ENCODE peak calls at places on chromosomes 12 and 14, in ten cellular contexts. G is suprapubic skin, D is endothelial cell, A is sigmoid colon, M is RWPE2, Z is ovary, L is neural crest cell, K is fibroblast of pulmonary artery, F is dorsolateral prefrontal cortex, R is brain microvascular endothelial cell. N is an unnamed sample.
A peak's percentile ranks its signal among the peaks of the same experiment; 100 is the strongest.

GRCh38 chr12:50283924-50284236 is 560 bp upstream of the LIMA1 start:
- DNase-seq in G (no peak), D (no peak), A (no peak), M (no peak), Z (no peak), L (no peak), K (peak; percentile 43), F (no peak), R (no peak), N (no peak)

GRCh38 chr12:33588082-33588712 is 148.6 kb upstream of the SYT10 start:
- DNase-seq in G (no peak), D (no peak), A (no peak), M (peak; percentile 46), Z (no peak), L (no peak), K (peak; percentile 93), F (no peak), R (peak; percentile 40), N (no peak)

GRCh38 chr14:86388216-86388615 is 858.3 kb downstream of the FLRT2 start:
- DNase-seq in G (no peak), D (no peak), A (no peak), M (no peak), Z (no peak), L (no peak), K (no peak), F (no peak), R (no peak), N (no peak)

GRCh38 chr14:101770183-101770582 is 8.7 kb downstream of the PPP2R5C start:
- DNase-seq in G (no peak), D (no peak), A (no peak), M (no peak), Z (no peak), L (no peak), K (no peak), F (no peak), R (no peak), N (no peak)

GRCh38 chr12:64461634-64462414 is 9.9 kb downstream of the TBK1 start:
- DNase-seq in G (no peak), D (no peak), A (no peak), M (no peak), Z (no peak), L (no peak), K (peak; percentile 82), F (no peak), R (peak; percentile 82), N (no peak)

GRCh38 chr12:27861428-27862167 is 81.6 kb upstream of the MANSC4 start:
- DNase-seq in G (no peak), D (no peak), A (peak; percentile 92), M (no peak), Z (peak; percentile 69), L (no peak), K (peak; percentile 58), F (no peak), R (no peak), N (no peak)

GRCh38 chr12:31118347-31118830 is 44.7 kb downstream of the DDX11 start:
- DNase-seq in G (no peak), D (no peak), A (no peak), M (no peak), Z (peak; percentile 52), L (no peak), K (no peak), F (no peak), R (no peak), N (no peak)

GRCh38 chr12:68971404-68971803 is 38.4 kb upstream of the CPM start:
- DNase-seq in G (no peak), D (no peak), A (no peak), M (no peak), Z (no peak), L (no peak), K (peak; percentile 55), F (no peak), R (no peak), N (no peak)

GRCh38 chr14:55122441-55122986 is 6.5 kb upstream of the LGALS3 start:
- DNase-seq in G (peak; percentile 88), D (no peak), A (no peak), M (no peak), Z (no peak), L (no peak), K (peak; percentile 69), F (no peak), R (peak; percentile 29), N (no peak)

GRCh38 chr12:24060089-24060488 is 110.6 kb upstream of the SOX5 start:
- DNase-seq in G (no peak), D (no peak), A (no peak), M (no peak), Z (no peak), L (no peak), K (no peak), F (no peak), R (no peak), N (no peak)
- TF ChIP-seq CTCF in G (no peak), D (no peak), A (no peak), M (no peak), Z (no peak), L (no peak), K (no peak), F (no peak), R (no peak), N (no peak)

GRCh38 chr12:85955127-85955526 is 81.0 kb downstream of the NTS start:
- DNase-seq in G (no peak), D (no peak), A (no peak), M (no peak), Z (no peak), L (no peak), K (peak; percentile 45), F (no peak), R (no peak), N (no peak)
- TF ChIP-seq CTCF in G (no peak), D (peak; percentile 67), A (no peak), M (peak; percentile 52), Z (no peak), L (peak; percentile 67), K (peak; percentile 41), F (peak; percentile 48), R (no peak), N (no peak)

GRCh38 chr14:26730929-26731618 is 133.2 kb upstream of the NOVA1 start:
- DNase-seq in G (no peak), D (peak; percentile 41), A (no peak), M (no peak), Z (no peak), L (peak; percentile 8), K (peak; percentile 57), F (no peak), R (no peak), N (no peak)
- TF ChIP-seq CTCF in G (no peak), D (peak; percentile 65), A (no peak), M (peak; percentile 66), Z (no peak), L (peak; percentile 61), K (peak; percentile 60), F (peak; percentile 66), R (peak; percentile 58), N (no peak)

DNA sequence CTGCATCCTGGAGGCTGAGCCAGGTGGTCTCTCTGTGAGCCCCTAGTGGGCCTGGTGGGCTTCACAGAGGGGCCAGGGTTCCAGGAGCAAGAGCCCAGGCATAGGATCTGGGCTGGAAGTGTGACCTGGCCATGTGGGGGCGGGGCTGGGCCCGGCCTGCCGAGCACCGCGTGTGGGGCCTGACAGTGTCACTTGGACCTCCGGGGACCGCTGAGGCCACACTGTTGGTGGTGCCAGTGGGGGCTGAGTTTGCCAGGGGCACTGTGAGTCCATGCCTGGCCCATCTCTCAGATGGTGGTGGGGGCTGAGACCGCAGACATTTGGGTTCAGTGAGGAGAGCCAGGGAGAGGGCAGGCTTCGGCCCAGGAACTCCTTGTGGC is 5.2 kb downstream of the FBRSL1 start:
- DNase-seq in G (no peak), D (no peak), A (no peak), M (no peak), Z (no peak), L (no peak), K (no peak), F (no peak), R (no peak), N (no peak)
- TF ChIP-seq CTCF in G (no peak), D (no peak), A (no peak), M (no peak), Z (no peak), L (no peak), K (no peak), F (no peak), R (no peak), N (no peak)

GRCh38 chr14:103341250-103342129 is 7.5 kb downstream of the EIF5 start:
- DNase-seq in G (no peak), D (no peak), A (no peak), M (no peak), Z (no peak), L (no peak), K (no peak), F (no peak), R (no peak), N (no peak)
- TF ChIP-seq CTCF in G (no peak), D (no peak), A (no peak), M (no peak), Z (no peak), L (no peak), K (no peak), F (no peak), R (no peak), N (no peak)

DNA sequence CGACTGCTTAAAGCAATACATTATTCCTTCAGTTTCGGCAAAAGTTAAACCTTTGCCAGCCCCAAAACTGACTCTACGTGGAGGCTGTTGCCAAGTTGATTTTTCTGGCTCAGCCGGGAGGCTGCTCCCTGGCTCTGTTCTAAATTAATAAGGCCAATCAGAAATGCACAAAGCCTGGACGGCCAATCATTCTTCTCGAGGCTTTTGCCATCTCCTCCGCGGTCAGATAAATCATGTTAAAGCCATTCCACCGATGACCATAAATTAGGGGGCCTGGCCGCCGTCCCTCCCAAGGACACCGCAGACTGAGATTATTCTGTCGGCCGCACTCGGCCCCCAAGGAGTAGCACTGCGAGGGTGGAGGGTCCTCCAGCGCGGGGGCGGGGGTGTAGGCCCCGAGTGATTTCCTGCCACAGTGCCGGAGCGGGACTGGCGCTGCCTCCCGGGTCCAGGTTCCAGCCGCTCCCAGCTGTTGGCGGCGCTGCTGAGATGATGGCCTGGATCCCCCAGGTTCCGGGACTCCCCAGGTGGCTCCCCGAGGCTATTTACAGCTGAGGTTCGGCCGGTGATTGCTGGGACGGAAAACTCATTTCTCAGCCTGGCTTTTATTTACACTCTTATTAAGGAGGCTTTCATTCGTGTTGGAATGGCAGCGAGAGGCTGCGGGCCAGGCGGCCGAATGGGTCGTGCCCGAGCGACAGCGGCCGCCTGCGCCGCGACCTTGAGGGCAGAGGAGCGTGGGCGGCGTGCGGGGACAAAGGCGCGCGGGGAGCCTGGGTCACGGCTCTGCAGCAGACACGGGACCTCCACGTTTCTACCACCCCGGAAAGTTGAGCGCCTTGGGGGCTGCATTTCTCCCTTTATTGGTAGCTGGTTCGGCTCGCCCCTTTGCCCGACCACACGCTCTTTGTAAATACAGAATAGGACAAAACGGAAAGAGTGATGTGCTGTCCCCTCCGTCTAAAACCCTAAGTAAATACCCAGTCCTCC is 165.2 kb downstream of the MON2 start:
- DNase-seq in G (peak; percentile 83), D (peak; percentile 62), A (peak; percentile 81), M (no peak), Z (peak; percentile 62), L (peak; percentile 44), K (peak; percentile 80), F (peak; percentile 59), R (peak; percentile 81), N (no peak)
- TF ChIP-seq CTCF in G (no peak), D (no peak), A (peak; percentile 24), M (peak; percentile 55), Z (no peak), L (no peak), K (peak; percentile 38), F (peak; percentile 60), R (peak; percentile 73), N (no peak)